ENCODE peak calls at places on chromosomes 7 and 10, in five cellular contexts. P is amniotic epithelial cell, K is globus pallidus, S is T-cell, M is H7. U is an unnamed sample.

GRCh38 chr7:604884-605531 is 85.4 kb upstream of the PDGFA start:
- DNase-seq in P (no peak), K (no peak), S (no peak), M (no peak), U (no peak)

GRCh38 chr10:99667108-99667751 is 7.9 kb downstream of the ENTPD7 start:
- DNase-seq in P (peak; percentile 88), K (no peak), S (no peak), M (no peak), U (no peak)

GRCh38 chr7:30731619-30732018 is 20.3 kb upstream of the INMT start:
- DNase-seq in P (no peak), K (no peak), S (no peak), M (no peak), U (no peak)

GRCh38 chr10:3757250-3757637 is 27.8 kb downstream of the KLF6 start:
- DNase-seq in P (no peak), K (no peak), S (no peak), M (no peak), U (no peak)

GRCh38 chr7:79782256-79782655 is 328.8 kb upstream of the MAGI2 start:
- DNase-seq in P (peak; percentile 78), K (no peak), S (no peak), M (no peak), U (no peak)

GRCh38 chr7:157310676-157311185 is 26.1 kb upstream of the DNAJB6 start:
- DNase-seq in P (no peak), K (no peak), S (no peak), M (peak; percentile 59), U (no peak)

GRCh38 chr10:103241262-103242011 is 4.2 kb upstream of the RPEL1 start:
- DNase-seq in P (no peak), K (peak; percentile 18), S (no peak), M (no peak), U (no peak)

GRCh38 chr7:40922316-40922670 is 780.6 kb downstream of the INHBA start:
- DNase-seq in P (peak; percentile 68), K (no peak), S (no peak), M (no peak), U (no peak)

GRCh38 chr10:58970160-58970915 is 206.1 kb upstream of the PHYHIPL start:
- DNase-seq in P (no peak), K (no peak), S (no peak), M (no peak), U (no peak)

GRCh38 chr7:27364344-27364758 is 121.7 kb downstream of the EVX1 start:
- DNase-seq in P (peak; percentile 74), K (peak; percentile 20), S (no peak), M (no peak), U (no peak)

GRCh38 chr10:43407148-43407575 is 1.8 kb downstream of the HNRNPF start:
- DNase-seq in P (peak; percentile 26), K (peak; percentile 43), S (peak; percentile 12), M (peak; percentile 81), U (peak; percentile 78)

GRCh38 chr7:124840435-124840834 is 74.8 kb upstream of the GPR37 start:
- DNase-seq in P (no peak), K (peak; percentile 69), S (no peak), M (peak; percentile 7), U (no peak)

GRCh38 chr10:97926055-97926454 is 76.4 kb downstream of the GOLGA7B start:
- DNase-seq in P (no peak), K (no peak), S (no peak), M (no peak), U (no peak)

GRCh38 chr7:26948617-26949118 is 84.3 kb upstream of the SKAP2 start:
- DNase-seq in P (no peak), K (no peak), S (no peak), M (peak; percentile 61), U (no peak)

GRCh38 chr7:68492359-68492690 is 1106.0 kb upstream of the AUTS2 start:
- DNase-seq in P (no peak), K (no peak), S (no peak), M (no peak), U (no peak)

GRCh38 chr7:28433604-28434254 is 21.4 kb downstream of the CREB5 start:
- DNase-seq in P (peak; percentile 89), K (no peak), S (no peak), M (peak; percentile 37), U (no peak)

U was measured in GM06990.